ENCODE peak calls at places on chromosome 6, in ten cellular contexts. P is stimulated activated CD8-positive, alpha-beta memory T cell treated with anti-CD3 and anti-CD28 coated beads, Interleukin-4, amount 100 ng/mL, for 4 hours; V is stimulated activated CD4-positive, alpha-beta T cell treated with anti-CD3 and anti-CD28 coated beads, TNF-alpha, amount 100 ng/mL, for 1 hour; Z is activated naive CD8-positive, alpha-beta T cell treated with anti-CD3 and anti-CD28 coated beads, Interleukin-2, amount 50 U/mL, for 24 hours; Y is NCI-H2081; G is NCI-H510A; Q is GM12865; H is amniotic stem cell; A is LoVo; S is HT1080. E is an unnamed sample.

GRCh38 chr6:121520337-121521163 is 85.1 kb downstream of the GJA1 start:
- DNase-seq in V (no peak), A (no peak), Q (no peak), G (no peak), Z (no peak), S (peak), Y (no peak), P (no peak), H (peak), E (peak)

GRCh38 chr6:15431762-15432495 is 186.1 kb downstream of the JARID2 start:
- DNase-seq in H (no peak), G (no peak), Z (no peak), A (peak), S (peak), V (no peak), Q (no peak), Y (no peak), P (no peak), E (no peak)

GRCh38 chr6:107753778-107754177 is 70.3 kb downstream of the SCML4 start:
- DNase-seq in V (no peak), Z (no peak), Q (no peak), S (no peak), P (no peak), H (no peak), G (no peak), Y (no peak), A (no peak), E (no peak)

GRCh38 chr6:21597706-21598273 is 4.2 kb downstream of the SOX4 start:
- DNase-seq in S (no peak), Z (no peak), Q (peak), Y (no peak), P (no peak), A (no peak), G (no peak), H (no peak), V (no peak), E (no peak)

GRCh38 chr6:162123797-162124196 is 603.8 kb downstream of the PRKN start:
- DNase-seq in H (no peak), V (no peak), Y (peak), Z (no peak), P (no peak), G (no peak), S (no peak), A (no peak), Q (no peak), E (no peak)

GRCh38 chr6:90484903-90485302 is 102.0 kb downstream of the MAP3K7 start:
- DNase-seq in P (no peak), V (no peak), Q (no peak), Z (no peak), Y (no peak), H (no peak), A (no peak), G (no peak), S (no peak), E (no peak)

GRCh38 chr6:148557796-148558457 is 188.9 kb upstream of the UST start:
- DNase-seq in A (no peak), S (peak), Q (no peak), V (no peak), Z (peak), P (no peak), H (no peak), G (no peak), Y (no peak), E (no peak)

GRCh38 chr6:3139090-3139903 is 18.0 kb downstream of the TUBB2A start:
- DNase-seq in A (no peak), P (no peak), Z (no peak), H (no peak), G (peak), S (peak), Q (no peak), Y (peak), V (no peak), E (no peak)

GRCh38 chr6:166926748-166927147 is 29.6 kb downstream of the RNASET2 start:
- DNase-seq in Z (no peak), A (no peak), P (no peak), H (no peak), Y (no peak), Q (no peak), S (no peak), G (no peak), V (no peak), E (no peak)

GRCh38 chr6:131292145-131292938 is 157.1 kb downstream of the AKAP7 start:
- DNase-seq in S (no peak), P (no peak), A (no peak), V (no peak), H (no peak), Y (no peak), G (no peak), Z (no peak), Q (no peak), E (no peak)

GRCh38 chr6:170114956-170115855 is 175.7 kb downstream of the DLL1 start:
- DNase-seq in H (no peak), A (no peak), P (no peak), V (no peak), Y (peak), G (no peak), Z (no peak), S (no peak), Q (no peak), E (no peak)